ENCODE peak calls at places on chromosomes 1 and 21, in six cellular contexts. M is neural progenitor cell, P is type B pancreatic cell, F is GM04504, I is WTC11, S is thoracic aorta. G is an unnamed sample.
A peak's percentile ranks its signal among the peaks of the same experiment; 100 is the strongest.

GRCh38 chr1:229897540-229897939 is 169.5 kb upstream of the GALNT2 start:
- DNase-seq in M (no peak), P (no peak), F (no peak), I (no peak), S (no peak), G (no peak)

GRCh38 chr1:61202854-61203603 is 120.7 kb downstream of the NFIA start:
- DNase-seq in M (no peak), P (no peak), F (peak; percentile 24), I (no peak), S (no peak), G (no peak)

GRCh38 chr1:50270926-50271325 is 152.3 kb downstream of the DMRTA2 start:
- DNase-seq in M (no peak), P (no peak), F (no peak), I (no peak), S (no peak), G (no peak)

GRCh38 chr1:24020470-24020869 is 40.3 kb upstream of the SRSF10 start:
- DNase-seq in M (no peak), P (no peak), F (no peak), I (no peak), S (no peak), G (no peak)

GRCh38 chr1:54337034-54337433 is 69.2 kb downstream of the SSBP3 start:
- DNase-seq in M (no peak), P (no peak), F (no peak), I (no peak), S (no peak), G (no peak)

GRCh38 chr21:42123509-42123908 is 52.4 kb downstream of the UMODL1 start:
- DNase-seq in M (no peak), P (no peak), F (no peak), I (no peak), S (no peak), G (no peak)

GRCh38 chr1:244280221-244280620 is 171.5 kb downstream of the ADSS2 start:
- DNase-seq in M (no peak), P (no peak), F (no peak), I (no peak), S (no peak), G (no peak)

GRCh38 chr1:56901720-56902119 is 47.1 kb downstream of the C8A start:
- DNase-seq in M (peak; percentile 9), P (no peak), F (peak; percentile 40), I (no peak), S (no peak), G (no peak)

GRCh38 chr21:24367936-24368335 is 1239.3 kb downstream of the MRPL39 start:
- DNase-seq in M (no peak), P (no peak), F (no peak), I (no peak), S (no peak), G (no peak)

G was measured in brain pericyte.